ENCODE peak calls at places on chromosomes 12 and 14, in five cellular contexts. C is brain microvascular endothelial cell; L is effector memory CD4-positive, alpha-beta T cell; G is mesenchymal stem cell; Z is tibial nerve. Y is an unnamed sample. For H3K36me3, the result is how much of the 10 kb centered on the place peaks cover.

GRCh38 chr12:116277393-116278258 is at the start of gene MED13L:
- DNase-seq in C (peak), G (peak), L (peak), Z (peak), Y (peak)

GRCh38 chr12:76085159-76085868 is 829 bp upstream of the NAP1L1 start:
- DNase-seq in C (peak), L (peak), G (peak), Z (no peak), Y (no peak)

GRCh38 chr12:10075451-10075850 is 23.3 kb downstream of the CLEC1A start:
- DNase-seq in C (no peak), L (no peak), Z (no peak), G (no peak), Y (no peak)

GRCh38 chr14:75274899-75275569 is 3.6 kb upstream of the FOS start:
- DNase-seq in G (peak), Z (no peak), L (peak), C (peak), Y (no peak)

GRCh38 chr12:101826766-101827368 is 3.9 kb downstream of the GNPTAB start:
- DNase-seq in G (peak), Z (no peak), C (no peak), L (no peak), Y (no peak)

GRCh38 chr12:47415054-47415453 is 290.8 kb downstream of the RPAP3 start:
- DNase-seq in C (no peak), Z (no peak), L (no peak), G (no peak), Y (peak)

GRCh38 chr14:24376448-24377070 is 8.6 kb downstream of the NFATC4 start:
- DNase-seq in Z (no peak), G (no peak), C (no peak), L (no peak), Y (no peak)

GRCh38 chr14:77989441-77989891 is 180.7 kb upstream of the NRXN3 start:
- DNase-seq in C (no peak), Z (peak), L (no peak), G (no peak), Y (no peak)

GRCh38 chr12:88893801-88894200 is 313.5 kb upstream of the KITLG start:
- DNase-seq in G (no peak), C (no peak), Z (no peak), L (no peak), Y (no peak)

GRCh38 chr14:74945852-74946658 is 9.3 kb downstream of the PGF start:
- DNase-seq in G (peak), Z (peak), L (peak), C (peak), Y (peak)

GRCh38 chr14:80055226-80055625 is 156.1 kb downstream of the DIO2 start:
- DNase-seq in C (peak), Z (no peak), G (no peak), L (no peak), Y (no peak)

GRCh38 chr12:52082026-52082667 is 2.6 kb downstream of the SMIM41 start:
- DNase-seq in G (peak), C (no peak), L (no peak), Z (peak), Y (no peak)

GRCh38 chr12:8033153-8034044 is 883 bp downstream of the FOXJ2 start:
- DNase-seq in Z (peak), G (peak), C (no peak), L (peak), Y (peak)

GRCh38 chr14:55354500-55354899 is 57.1 kb downstream of the ATG14 start:
- DNase-seq in Z (no peak), L (peak), C (peak), G (peak), Y (no peak)

GRCh38 chr12:92488735-92489134 is 214.1 kb upstream of the PLEKHG7 start:
- DNase-seq in C (no peak), L (no peak), Z (no peak), G (no peak), Y (no peak)

GRCh38 chr12:59453461-59453860 is 142.4 kb upstream of the SLC16A7 start:
- DNase-seq in C (no peak), G (no peak), L (no peak), Z (no peak), Y (no peak)

GRCh38 chr14:52473557-52473956 is 78.7 kb downstream of the TXNDC16 start:
- DNase-seq in C (no peak), L (no peak), G (peak), Z (no peak), Y (no peak)

GRCh38 chr12:52216807-52217206 is 16.2 kb upstream of the KRT7 start:
- DNase-seq in C (no peak), G (no peak), Z (no peak), L (no peak), Y (peak)

GRCh38 chr12:94725375-94726168 is 75.2 kb upstream of the TMCC3 start:
- DNase-seq in G (peak), L (no peak), Z (no peak), C (peak), Y (peak)

GRCh38 chr14:75249958-75250336 is 28.7 kb upstream of the FOS start:
- DNase-seq in C (no peak), Z (no peak), L (no peak), G (no peak), Y (no peak)

GRCh38 chr12:96094201-96094600 is 58.8 kb upstream of the LTA4H start:
- DNase-seq in C (peak), Z (no peak), L (no peak), G (no peak), Y (peak)

GRCh38 chr14:100443643-100444042 is 120.5 kb downstream of the SLC25A47 start:
- DNase-seq in C (peak), G (no peak), Z (no peak), L (no peak), Y (no peak)

GRCh38 chr12:92927055-92927435 is 2.0 kb downstream of the EEA1 start:
- DNase-seq in G (peak), L (no peak), Z (no peak), C (peak), Y (peak)

GRCh38 chr14:96962337-96962736 is 165.2 kb downstream of the VRK1 start:
- DNase-seq in C (no peak), G (no peak), L (no peak), Z (no peak), Y (no peak)

GRCh38 chr12:40688085-40688725 is 4.0 kb upstream of the CNTN1 start:
- DNase-seq in Z (no peak), C (no peak), G (no peak), L (no peak), Y (no peak)
- H3K4me3 ChIP-seq in Z (no peak), C (no peak), G (no peak), L (no peak), Y (no peak)

DNA sequence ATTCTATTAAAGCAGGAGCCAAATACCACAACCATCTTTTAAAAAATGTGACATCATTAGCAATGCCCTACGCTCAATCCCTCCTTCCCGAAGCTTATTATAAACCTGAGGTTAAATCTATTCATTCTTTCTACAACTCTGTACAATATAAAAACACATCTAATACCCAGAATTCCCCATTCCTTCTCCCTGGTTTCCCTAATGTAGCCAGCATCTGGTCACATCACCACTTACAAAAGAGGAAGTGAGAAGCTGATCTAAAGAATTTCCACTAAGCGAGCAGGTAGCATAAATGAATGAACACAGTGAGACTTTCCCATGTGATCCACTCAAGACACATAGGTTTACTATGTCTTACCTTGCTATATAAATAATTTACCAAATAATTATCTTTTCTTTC is 90.4 kb downstream of the LRP6 start:
- DNase-seq in C (no peak), Z (no peak), G (no peak), L (no peak), Y (no peak)
- H3K36me3 ChIP-seq in C (under half), Z (under half), G (under half), L (under half), Y (under half)

GRCh38 chr14:28783593-28784143 is 17.1 kb downstream of the FOXG1 start:
- DNase-seq in C (no peak), L (no peak), G (no peak), Z (no peak), Y (no peak)

GRCh38 chr14:28780843-28781503 is 14.4 kb downstream of the FOXG1 start:
- DNase-seq in L (no peak), C (no peak), Z (no peak), G (no peak), Y (peak)

GRCh38 chr14:28784262-28785021 is 17.9 kb downstream of the FOXG1 start:
- DNase-seq in Z (no peak), G (no peak), L (no peak), C (no peak), Y (no peak)

GRCh38 chr14:28779416-28779941 is 12.9 kb downstream of the FOXG1 start:
- DNase-seq in L (no peak), G (no peak), Z (no peak), C (no peak), Y (no peak)

DNA sequence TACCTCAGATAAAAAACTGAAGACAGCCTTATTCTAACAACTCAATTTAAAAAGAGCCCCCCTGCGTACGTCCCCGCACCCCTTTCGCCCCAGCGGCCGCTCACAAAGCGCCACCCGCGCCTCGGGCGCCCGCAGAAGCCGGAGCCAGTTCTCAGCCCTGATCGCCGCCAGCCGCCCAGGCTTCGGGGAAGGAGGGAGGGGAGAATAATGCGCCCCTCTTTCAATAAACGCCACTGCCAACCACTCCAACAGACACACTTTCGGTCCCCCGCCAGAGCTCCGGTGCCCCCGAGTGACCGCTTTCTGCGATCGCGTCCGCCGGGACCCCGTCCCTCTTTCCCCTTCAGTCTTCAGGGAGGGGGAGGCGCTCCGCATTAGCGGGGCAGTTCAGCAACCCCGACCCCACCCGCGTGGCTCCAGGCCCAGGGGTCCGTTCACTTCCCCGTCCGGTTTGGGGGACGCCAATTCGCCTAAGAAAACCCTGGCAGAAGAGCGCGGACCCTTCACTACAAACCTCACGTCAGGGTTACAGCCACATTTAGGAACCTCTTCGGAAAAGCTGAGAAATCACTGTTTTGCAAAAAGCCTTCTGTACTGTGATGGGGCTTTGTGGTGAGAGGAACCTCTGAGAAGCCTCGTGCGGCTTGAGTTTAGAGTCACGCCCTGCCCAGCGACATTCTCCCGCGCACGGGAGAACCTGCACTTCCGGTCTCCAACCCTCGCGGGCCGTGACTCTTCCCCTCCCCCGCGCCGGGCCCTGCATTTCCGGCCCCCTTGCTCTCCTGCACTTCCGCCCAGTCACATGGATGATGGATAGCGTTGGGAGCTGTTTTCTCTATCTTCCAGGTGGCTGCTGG is 18.7 kb downstream of the FOXG1 start:
- DNase-seq in C (no peak), L (no peak), G (no peak), Z (no peak), Y (peak)
- H3K4me3 ChIP-seq in C (peak), L (no peak), G (peak), Z (peak), Y (peak)

GRCh38 chr14:105255021-105255507 is 6.7 kb downstream of the BTBD6 start:
- DNase-seq in C (peak), G (peak), Z (no peak), L (no peak), Y (no peak)
- H3K36me3 ChIP-seq in C (under half), G (half or more), Z (under half), L (under half), Y (under half)

GRCh38 chr14:103093856-103094405 is 594 bp upstream of the EXOC3L4 start:
- DNase-seq in G (no peak), L (no peak), Z (no peak), C (no peak), Y (no peak)
- H3K4me3 ChIP-seq in G (no peak), L (no peak), Z (peak), C (no peak), Y (no peak)

DNA sequence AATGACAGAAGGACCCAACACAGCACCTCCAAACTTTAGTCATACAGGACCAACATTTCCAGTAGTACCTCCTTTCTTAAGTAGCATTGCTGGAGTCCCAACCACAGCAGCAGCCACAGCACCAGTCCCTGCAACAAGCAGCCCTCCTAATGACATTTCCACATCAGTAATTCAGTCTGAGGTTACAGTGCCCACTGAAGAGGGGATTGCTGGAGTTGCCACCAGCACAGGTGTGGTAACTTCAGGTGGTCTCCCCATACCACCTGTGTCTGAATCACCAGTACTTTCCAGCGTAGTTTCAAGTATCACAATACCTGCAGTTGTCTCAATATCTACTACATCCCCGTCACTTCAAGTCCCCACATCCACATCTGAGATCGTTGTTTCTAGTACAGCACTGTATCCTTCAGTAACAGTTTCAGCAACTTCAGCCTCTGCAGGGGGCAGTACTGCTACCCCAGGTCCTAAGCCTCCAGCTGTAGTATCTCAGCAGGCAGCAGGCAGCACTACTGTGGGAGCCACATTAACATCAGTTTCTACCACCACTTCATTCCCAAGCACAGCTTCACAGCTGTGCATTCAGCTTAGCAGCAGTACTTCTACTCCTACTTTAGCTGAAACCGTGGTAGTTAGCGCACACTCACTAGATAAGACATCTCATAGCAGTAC is 64.6 kb downstream of the RAD52 start:
- DNase-seq in C (no peak), L (no peak), Z (no peak), G (no peak), Y (no peak)
- H3K36me3 ChIP-seq in C (half or more), L (half or more), Z (under half), G (under half), Y (half or more)

GRCh38 chr12:39144613-39145061 is 239.2 kb upstream of the CPNE8 start:
- DNase-seq in Z (no peak), L (no peak), C (no peak), G (no peak), Y (no peak)
- H3K4me3 ChIP-seq in Z (peak), L (no peak), C (no peak), G (no peak), Y (peak)

DNA sequence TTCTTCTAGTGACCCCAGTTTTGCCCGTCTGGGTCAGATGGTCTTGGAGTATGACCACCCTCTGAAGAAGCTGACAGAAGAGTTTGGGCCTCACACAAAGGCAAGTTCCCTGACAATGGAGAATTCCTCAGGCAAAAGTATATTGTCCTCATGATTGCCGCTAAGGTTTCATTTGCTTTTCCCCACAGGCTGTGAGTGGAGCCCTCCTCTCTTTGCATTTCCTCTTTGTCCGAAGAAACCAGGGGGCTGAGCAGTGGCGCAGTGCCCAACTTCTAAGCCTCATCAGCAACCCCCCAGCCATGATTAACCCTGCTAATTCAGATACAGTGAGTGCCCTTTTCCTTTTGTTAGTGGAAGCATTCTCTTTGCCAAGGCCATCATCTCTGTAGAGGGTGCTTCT is 12.1 kb downstream of the NCKAP1L start:
- DNase-seq in C (no peak), L (no peak), G (no peak), Z (no peak), Y (no peak)
- H3K36me3 ChIP-seq in C (under half), L (half or more), G (under half), Z (under half), Y (under half)

Y was measured in MG63.